ENCODE peak calls at places on chromosomes 3 and 15, in seven cellular contexts. W is CD8-positive, alpha-beta memory T cell; A is neural progenitor cell; H is GM23338; F is left ventricle myocardium inferior; P is tibial nerve; E is cardiac muscle cell. R is an unnamed sample.

GRCh38 chr15:49492834-49493233 is 69.8 kb downstream of the FGF7 start:
- DNase-seq in A (no peak), E (peak; percentile 42), H (no peak), F (no peak), W (no peak), P (no peak), R (no peak)

GRCh38 chr15:25426896-25427610 is 11.8 kb downstream of the UBE3A start:
- DNase-seq in P (no peak), W (no peak), E (no peak), A (no peak), H (no peak), F (no peak), R (no peak)

GRCh38 chr3:114650808-114651207 is 357.0 kb downstream of the TIGIT start:
- DNase-seq in H (no peak), F (no peak), W (no peak), A (no peak), P (no peak), E (no peak), R (no peak)

GRCh38 chr3:58298189-58298588 is 7.9 kb upstream of the RPP14 start:
- DNase-seq in P (no peak), E (no peak), H (no peak), W (no peak), A (no peak), F (no peak), R (no peak)

GRCh38 chr3:41075958-41076357 is 123.3 kb upstream of the CTNNB1 start:
- DNase-seq in H (peak; percentile 15), W (no peak), P (no peak), A (peak; percentile 53), E (peak; percentile 59), F (peak; percentile 37), R (peak; percentile 71)

GRCh38 chr3:12813967-12814366 is 17.5 kb downstream of the CAND2 start:
- DNase-seq in W (no peak), P (no peak), H (no peak), F (no peak), A (no peak), E (no peak), R (no peak)

GRCh38 chr3:44104668-44105321 is 136.9 kb upstream of the TOPAZ1 start:
- DNase-seq in W (no peak), H (no peak), P (no peak), F (no peak), E (peak; percentile 5), A (no peak), R (no peak)

GRCh38 chr15:98763179-98763578 is 114.8 kb downstream of the IGF1R start:
- DNase-seq in F (no peak), A (no peak), E (no peak), P (no peak), W (no peak), H (no peak), R (no peak)

GRCh38 chr3:100891033-100891432 is 102.2 kb downstream of the ABI3BP start:
- DNase-seq in H (peak; percentile 16), A (no peak), F (no peak), P (no peak), W (no peak), E (peak; percentile 70), R (no peak)

GRCh38 chr15:93241696-93242585 is 152.9 kb upstream of the RGMA start:
- DNase-seq in F (no peak), A (peak; percentile 65), P (no peak), E (no peak), W (no peak), H (peak; percentile 83), R (no peak)

GRCh38 chr3:58434990-58435389 is 1.4 kb upstream of the PDHB start:
- DNase-seq in F (no peak), W (no peak), E (peak; percentile 82), P (no peak), H (peak; percentile 94), A (peak; percentile 85), R (no peak)

GRCh38 chr3:79598594-79598993 is 169.2 kb downstream of the ROBO1 start:
- DNase-seq in H (peak; percentile 16), A (peak; percentile 17), P (no peak), W (no peak), E (no peak), F (no peak), R (no peak)

GRCh38 chr3:37862219-37862711 is 585 bp downstream of the CTDSPL start:
- DNase-seq in F (peak; percentile 58), E (peak; percentile 49), A (peak; percentile 51), P (no peak), W (peak; percentile 27), H (peak; percentile 66), R (peak; percentile 80)

GRCh38 chr3:126098391-126098858 is 14.5 kb upstream of the SLC41A3 start:
- DNase-seq in H (no peak), W (no peak), E (no peak), F (no peak), P (no peak), A (no peak), R (no peak)

GRCh38 chr3:184604039-184604955 is 42.7 kb downstream of the EPHB3 start:
- DNase-seq in W (no peak), A (peak; percentile 75), H (peak; percentile 94), F (no peak), E (peak; percentile 24), P (no peak), R (no peak)

GRCh38 chr15:51737538-51738305 is at the start of gene LYSMD2:
- DNase-seq in A (peak; percentile 74), H (peak; percentile 69), E (peak; percentile 76), P (peak; percentile 64), W (peak; percentile 76), F (peak; percentile 88), R (peak; percentile 79)

GRCh38 chr3:52530918-52531635 is 2.6 kb downstream of the NT5DC2 start:
- DNase-seq in W (no peak), H (no peak), P (no peak), A (peak; percentile 1), F (peak; percentile 72), E (no peak), R (no peak)
- H3K4me1 ChIP-seq in W (peaks cover 5% of the 10 kb centered on the region), H (peaks cover 23% of the 10 kb centered on the region), P (no peaks in the 10 kb centered on the region), A (peaks cover 24% of the 10 kb centered on the region), F (peaks cover 87% of the 10 kb centered on the region), E (peaks cover 12% of the 10 kb centered on the region), R (peaks cover 67% of the 10 kb centered on the region)

GRCh38 chr15:77614251-77614806 is 18.4 kb downstream of the LINGO1 start:
- DNase-seq in F (no peak), A (no peak), P (no peak), H (no peak), W (no peak), E (no peak), R (no peak)
- H3K4me3 ChIP-seq in F (no peak overlapping the region), A (no peak overlapping the region), P (no peak overlapping the region), H (no peak overlapping the region), W (no peak overlapping the region), E (no peak overlapping the region), R (no peak overlapping the region)

GRCh38 chr3:52037291-52037690 is 19.1 kb downstream of the DUSP7 start:
- DNase-seq in P (no peak), A (no peak), W (no peak), E (no peak), H (no peak), F (no peak), R (no peak)
- H3K27ac ChIP-seq in P (no peak overlapping the region), A (no peak overlapping the region), W (no peak overlapping the region), E (no peak overlapping the region), H (no peak overlapping the region), F (no peak overlapping the region), R (no peak overlapping the region)

GRCh38 chr3:66495633-66496032 is 5.2 kb downstream of the LRIG1 start:
- DNase-seq in H (peak; percentile 86), P (no peak), A (peak; percentile 91), F (no peak), E (no peak), W (no peak), R (no peak)
- H3K4me1 ChIP-seq in H (peaks cover 69% of the 10 kb centered on the region), P (no peaks in the 10 kb centered on the region), A (peaks cover 70% of the 10 kb centered on the region), F (peaks cover 98% of the 10 kb centered on the region), E (peaks cover 66% of the 10 kb centered on the region), W (peaks cover 81% of the 10 kb centered on the region), R (peaks cover 71% of the 10 kb centered on the region)

GRCh38 chr3:194139085-194139976 is 3.4 kb downstream of the HES1 start:
- DNase-seq in F (peak; percentile 33), H (peak; percentile 67), A (peak; percentile 80), E (peak; percentile 72), W (no peak), P (no peak), R (peak; percentile 25)
- H3K4me3 ChIP-seq in F (peak overlapping the region; percentile 86), H (peak overlapping the region; percentile 78), A (peak overlapping the region; percentile 71), E (no peak overlapping the region), W (no peak overlapping the region), P (no peak overlapping the region), R (peak overlapping the region; percentile 90)

GRCh38 chr3:107881517-107881916 is 209.3 kb downstream of the CD47 start:
- DNase-seq in H (no peak), A (no peak), W (no peak), P (no peak), F (no peak), E (no peak), R (no peak)

GRCh38 chr3:107884028-107884427 is 206.8 kb downstream of the CD47 start:
- DNase-seq in E (no peak), P (no peak), F (no peak), W (no peak), H (no peak), A (no peak), R (no peak)

GRCh38 chr3:107882261-107882660 is 208.6 kb downstream of the CD47 start:
- DNase-seq in A (no peak), W (no peak), F (no peak), E (no peak), H (no peak), P (no peak), R (no peak)

GRCh38 chr3:107884719-107885460 is 205.9 kb downstream of the CD47 start:
- DNase-seq in A (peak; percentile 11), F (no peak), E (peak; percentile 75), H (peak; percentile 31), W (no peak), P (no peak), R (no peak)

DNA sequence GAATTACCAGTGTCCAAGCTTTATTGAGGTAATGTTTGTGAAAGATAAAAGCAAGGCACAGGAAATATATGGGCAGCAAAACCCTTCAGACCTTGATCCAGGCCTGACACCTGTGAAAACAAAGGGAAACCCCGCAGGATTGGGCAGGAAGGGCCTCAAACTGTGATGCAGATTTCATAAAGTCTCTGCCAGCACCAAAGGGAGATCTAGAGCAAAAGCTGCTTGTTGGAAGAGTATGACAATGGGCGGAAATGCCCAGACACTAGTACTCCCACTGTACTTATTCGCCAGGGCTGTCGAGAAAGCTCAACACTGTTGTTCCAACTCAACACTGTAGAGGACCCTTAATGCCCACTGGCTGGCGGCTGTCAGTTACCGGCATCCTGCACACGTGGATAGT is 207.9 kb downstream of the CD47 start:
- DNase-seq in W (no peak), F (no peak), P (no peak), H (no peak), A (no peak), E (no peak), R (no peak)
- H3K27ac ChIP-seq in W (no peak overlapping the region), F (no peak overlapping the region), P (no peak overlapping the region), H (no peak overlapping the region), A (no peak overlapping the region), E (no peak overlapping the region), R (no peak overlapping the region)

R was measured in tibial artery.